ENCODE peak calls at places on chromosomes 13 and 19, in five cellular contexts. I is body of pancreas; Z is heart right ventricle; L is WERI-Rb-1; G is CD4-positive, CD25-positive, alpha-beta regulatory T cell. M is an unnamed sample.

GRCh38 chr13:76225815-76226489 is 589.8 kb downstream of the LMO7 start:
- DNase-seq in I (peak), L (no peak), G (no peak), Z (peak), M (peak)

GRCh38 chr13:20460744-20461143 is 64.9 kb downstream of the CRYL1 start:
- DNase-seq in G (no peak), I (no peak), L (no peak), Z (no peak), M (no peak)

GRCh38 chr13:42702726-42703125 is 78.7 kb upstream of the FAM216B start:
- DNase-seq in G (no peak), I (no peak), Z (no peak), L (no peak), M (no peak)

GRCh38 chr19:47581605-47582319 is 8.8 kb upstream of the ZNF541 start:
- DNase-seq in I (no peak), Z (no peak), G (no peak), L (no peak), M (no peak)

GRCh38 chr13:67736646-67737420 is 506.7 kb upstream of the PCDH9 start:
- DNase-seq in Z (no peak), G (no peak), I (peak), L (peak), M (peak)

GRCh38 chr13:101752432-101752831 is 300.0 kb downstream of the ITGBL1 start:
- DNase-seq in Z (no peak), L (no peak), G (no peak), I (no peak), M (no peak)

GRCh38 chr19:49809155-49809986 is 3.7 kb downstream of the FUZ start:
- DNase-seq in L (peak), Z (peak), G (peak), I (peak), M (no peak)

GRCh38 chr13:25908390-25908789 is 143.4 kb downstream of the SHISA2 start:
- DNase-seq in I (no peak), L (no peak), Z (no peak), G (no peak), M (no peak)

GRCh38 chr19:38685666-38686529 is 38.4 kb downstream of the ACTN4 start:
- DNase-seq in I (peak), L (peak), G (peak), Z (no peak), M (peak)

GRCh38 chr13:87208636-87209035 is 462.5 kb upstream of the SLITRK5 start:
- DNase-seq in G (no peak), I (no peak), L (no peak), Z (no peak), M (no peak)

GRCh38 chr13:35765387-35765786 is 288.9 kb upstream of the MAB21L1 start:
- DNase-seq in G (no peak), Z (no peak), L (peak), I (no peak), M (no peak)

DNA sequence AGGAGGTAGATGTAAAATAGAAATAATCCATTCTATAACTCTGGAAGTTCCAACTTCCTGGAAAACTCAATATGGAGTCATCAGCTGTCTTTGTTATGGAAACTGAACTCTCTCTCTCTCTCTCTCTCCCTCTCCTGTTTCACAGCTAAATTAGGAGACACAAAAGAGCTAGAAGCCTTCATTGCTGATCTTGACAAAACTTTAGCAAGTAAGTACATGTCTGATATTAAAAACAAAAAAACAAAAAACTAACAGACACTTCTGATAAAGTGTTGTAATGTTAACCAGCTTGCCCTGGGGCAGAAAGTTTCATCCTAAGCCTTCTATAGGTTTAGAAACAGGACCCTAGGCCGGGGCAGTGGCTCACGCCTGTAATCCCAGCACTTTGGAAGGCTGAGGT is 11.3 kb downstream of the RGCC start:
- DNase-seq in I (no peak), L (no peak), Z (no peak), G (no peak), M (no peak)
- H3K27ac ChIP-seq in I (no peak), L (no peak), Z (no peak), G (peak), M (no peak)

DNA sequence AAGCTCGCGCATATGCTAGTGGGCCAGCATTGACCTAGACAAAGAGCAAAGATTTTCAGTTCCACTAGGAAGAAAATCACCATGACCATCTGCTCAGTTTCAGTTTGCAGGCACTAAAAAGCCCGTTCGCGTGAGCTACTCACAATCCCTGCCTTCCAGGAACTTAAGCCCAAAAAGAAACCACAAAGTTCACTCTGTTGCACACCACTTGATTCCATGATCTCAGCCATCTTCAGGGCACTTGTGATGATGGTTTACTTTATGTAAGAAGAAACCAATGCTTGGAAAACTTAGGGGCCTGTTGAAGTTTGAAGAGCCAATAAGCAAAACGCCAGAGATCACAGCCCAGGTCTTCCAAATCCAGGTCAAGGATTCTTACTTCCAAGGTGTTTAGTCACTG is 45.0 kb upstream of the SLC15A1 start:
- DNase-seq in Z (no peak), I (no peak), L (peak), G (no peak), M (no peak)
- H3K4me3 ChIP-seq in Z (no peak), I (no peak), L (no peak), G (no peak), M (no peak)

GRCh38 chr19:10268077-10268476 is 2.8 kb upstream of the ICAM1 start:
- DNase-seq in Z (no peak), L (no peak), G (no peak), I (no peak), M (no peak)

GRCh38 chr19:10269333-10270179 is 1.4 kb upstream of the ICAM1 start:
- DNase-seq in I (peak), L (peak), G (peak), Z (peak), M (peak)

GRCh38 chr19:10270180-10270615 is 722 bp upstream of the ICAM1 start:
- DNase-seq in Z (peak), I (peak), L (no peak), G (peak), M (no peak)

GRCh38 chr19:10271543-10272086 is 695 bp downstream of the ICAM1 start:
- DNase-seq in Z (no peak), L (no peak), I (no peak), G (peak), M (peak)

GRCh38 chr19:10270616-10271394 is at the start of gene ICAM1:
- DNase-seq in Z (peak), I (peak), L (peak), G (peak), M (peak)
- H3K27ac ChIP-seq in Z (peak), I (peak), L (no peak), G (peak), M (no peak)

GRCh38 chr13:99265823-99266426 is 7.7 kb upstream of the GPR18 start:
- DNase-seq in Z (no peak), L (peak), G (peak), I (no peak), M (peak)

GRCh38 chr13:99264053-99264452 is 5.9 kb upstream of the GPR18 start:
- DNase-seq in Z (no peak), G (no peak), I (no peak), L (no peak), M (no peak)

GRCh38 chr13:99261040-99261439 is 2.9 kb upstream of the GPR18 start:
- DNase-seq in L (no peak), G (no peak), Z (no peak), I (no peak), M (no peak)

GRCh38 chr13:99265162-99265822 is 7.1 kb upstream of the GPR18 start:
- DNase-seq in L (no peak), Z (no peak), G (no peak), I (no peak), M (no peak)

GRCh38 chr13:99263386-99263785 is 5.2 kb upstream of the GPR18 start:
- DNase-seq in G (no peak), L (no peak), Z (no peak), I (no peak), M (no peak)
- H3K4me3 ChIP-seq in G (no peak), L (no peak), Z (no peak), I (no peak), M (no peak)

GRCh38 chr13:95298971-95299627 is 2.2 kb downstream of the ABCC4 start:
- DNase-seq in L (no peak), Z (no peak), G (no peak), I (no peak), M (peak)
- H3K27ac ChIP-seq in L (no peak), Z (no peak), G (no peak), I (no peak), M (no peak)

GRCh38 chr19:50821248-50821612 is 2.4 kb downstream of the KLK1 start:
- DNase-seq in I (no peak), Z (no peak), L (no peak), G (no peak), M (no peak)
- H3K4me3 ChIP-seq in I (no peak), Z (peak), L (peak), G (no peak), M (no peak)

DNA sequence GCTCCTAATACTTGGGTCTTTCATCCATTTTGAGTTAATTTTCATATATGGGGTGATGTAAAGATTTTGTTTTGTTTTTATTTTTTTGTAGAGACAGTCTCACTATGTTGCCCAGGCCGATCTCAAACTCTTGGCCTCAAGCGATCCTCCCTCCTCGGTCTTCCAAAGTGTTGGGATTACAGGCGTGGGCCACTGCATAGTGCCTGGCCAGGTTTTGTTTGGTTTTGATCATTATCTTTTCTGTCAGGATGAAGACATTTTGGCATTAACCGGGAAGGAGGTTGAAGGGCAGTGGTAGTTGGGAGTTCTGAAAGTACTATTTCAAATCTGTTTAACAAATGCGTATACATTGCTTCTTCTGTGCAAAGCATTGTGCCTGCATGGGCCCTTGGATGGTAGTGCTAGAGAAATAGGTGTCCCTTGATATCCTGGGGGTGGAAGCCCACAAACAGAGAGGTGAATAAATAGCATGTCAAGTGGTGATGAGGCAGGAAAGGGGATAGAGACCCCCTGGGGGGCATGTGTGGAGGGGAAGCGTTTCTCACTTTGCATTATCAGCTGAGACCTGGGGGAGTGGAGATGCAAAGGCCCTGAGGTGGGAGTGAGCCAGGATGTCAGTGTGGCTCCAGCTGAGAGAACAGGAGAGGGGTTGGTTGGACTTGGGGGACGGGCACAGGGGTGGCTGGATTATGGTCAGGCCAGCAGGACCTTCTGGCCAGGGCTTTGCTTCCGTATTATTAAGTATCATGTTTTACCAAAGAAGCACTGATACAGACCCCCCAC is 41.4 kb downstream of the GATAD2A start:
- DNase-seq in L (no peak), Z (no peak), I (no peak), G (no peak), M (no peak)
- H3K27ac ChIP-seq in L (no peak), Z (no peak), I (no peak), G (peak), M (no peak)

GRCh38 chr19:1648926-1649541 is 3.4 kb downstream of the TCF3 start:
- DNase-seq in Z (no peak), I (no peak), L (peak), G (no peak), M (no peak)
- H3K4me3 ChIP-seq in Z (no peak), I (no peak), L (no peak), G (no peak), M (no peak)

DNA sequence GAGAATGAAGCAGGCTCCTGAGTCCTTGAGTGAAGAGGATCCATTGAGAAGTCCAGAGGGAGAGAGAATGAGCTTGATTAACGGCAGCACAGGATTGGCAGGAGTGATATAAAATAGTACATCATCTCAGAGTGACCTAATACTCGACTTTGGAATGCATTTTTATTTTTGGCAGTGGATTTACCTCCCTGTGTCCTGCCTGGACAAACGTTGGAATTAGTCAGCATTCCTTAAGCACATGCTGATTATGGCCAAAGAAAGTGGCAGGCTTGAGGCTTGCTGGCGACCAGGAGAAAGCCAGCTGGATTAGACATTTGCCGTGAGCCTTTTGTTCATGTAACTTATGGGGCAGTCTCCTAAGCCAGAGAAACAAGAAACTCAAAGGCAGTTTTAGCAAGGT is 22.9 kb downstream of the LRCH1 start:
- DNase-seq in L (peak), I (no peak), G (no peak), Z (no peak), M (peak)
- H3K27ac ChIP-seq in L (peak), I (no peak), G (no peak), Z (no peak), M (peak)

M was measured in cardiac muscle cell.